ENCODE peak calls at places on chromosomes 5 and 9, in seven cellular contexts. U, I, Z, W, X, O and F are unnamed samples. For H3K4me1 and H3K9me3, the result is how much of the 10 kb centered on the place peaks cover.

GRCh38 chr5:137627293-137627692 is 108.6 kb downstream of the KLHL3 start:
- DNase-seq in U (no peak), I (no peak), Z (no peak), W (no peak), X (no peak), O (no peak), F (no peak)

GRCh38 chr9:129697111-129697955 is 31.9 kb downstream of the PRRX2 start:
- DNase-seq in U (peak), I (peak), Z (peak), W (peak), X (peak), O (peak), F (peak)

GRCh38 chr5:531101-531748 is 7.0 kb upstream of the SLC9A3 start:
- DNase-seq in U (no peak), I (no peak), Z (peak), W (no peak), X (peak), O (no peak), F (no peak)

GRCh38 chr5:11468334-11469039 is 435.8 kb downstream of the CTNND2 start:
- DNase-seq in U (no peak), I (peak), Z (no peak), W (peak), X (no peak), O (no peak), F (no peak)

GRCh38 chr5:28725001-28725400 is 1686.6 kb upstream of the CDH9 start:
- DNase-seq in U (no peak), I (no peak), Z (no peak), W (no peak), X (no peak), O (no peak), F (no peak)

GRCh38 chr5:45695680-45696093 is 493 bp downstream of the HCN1 start:
- DNase-seq in U (no peak), I (no peak), Z (no peak), W (no peak), X (peak), O (no peak), F (no peak)

GRCh38 chr9:107706706-107707105 is 217.1 kb upstream of the KLF4 start:
- DNase-seq in U (no peak), I (no peak), Z (no peak), W (no peak), X (no peak), O (no peak), F (no peak)

GRCh38 chr9:86201474-86202337 is 57.8 kb downstream of the C9orf153 start:
- DNase-seq in U (no peak), I (no peak), Z (no peak), W (no peak), X (no peak), O (no peak), F (no peak)

GRCh38 chr9:79134654-79135053 is 437.1 kb upstream of the TLE4 start:
- DNase-seq in U (no peak), I (peak), Z (no peak), W (peak), X (no peak), O (no peak), F (no peak)

GRCh38 chr5:79666758-79667157 is 22.9 kb upstream of the CMYA5 start:
- DNase-seq in U (no peak), I (no peak), Z (no peak), W (no peak), X (no peak), O (no peak), F (no peak)

GRCh38 chr9:34158362-34158869 is 20.4 kb upstream of the UBAP1 start:
- DNase-seq in U (no peak), I (peak), Z (no peak), W (peak), X (no peak), O (no peak), F (no peak)

GRCh38 chr9:134356496-134357470 is 30.5 kb downstream of the RXRA start:
- DNase-seq in U (no peak), I (peak), Z (no peak), W (no peak), X (no peak), O (no peak), F (no peak)

GRCh38 chr5:1638658-1639400 is 115.1 kb upstream of the LPCAT1 start:
- DNase-seq in U (no peak), I (no peak), Z (no peak), W (no peak), X (no peak), O (no peak), F (no peak)

GRCh38 chr5:75472973-75473372 is 38.5 kb downstream of the CERT1 start:
- DNase-seq in U (no peak), I (no peak), Z (no peak), W (no peak), X (no peak), O (no peak), F (no peak)

GRCh38 chr5:73865315-73865714 is 239.3 kb downstream of the ARHGEF28 start:
- DNase-seq in U (no peak), I (no peak), Z (no peak), W (no peak), X (no peak), O (no peak), F (no peak)

GRCh38 chr5:129904667-129905466 is 602 bp downstream of the CHSY3 start:
- DNase-seq in U (peak), I (peak), Z (peak), W (no peak), X (peak), O (no peak), F (no peak)

GRCh38 chr5:91787718-91788117 is 404.6 kb upstream of the ARRDC3 start:
- DNase-seq in U (no peak), I (peak), Z (no peak), W (peak), X (no peak), O (no peak), F (no peak)

GRCh38 chr5:110032386-110032785 is 342.7 kb downstream of the MAN2A1 start:
- DNase-seq in U (no peak), I (no peak), Z (no peak), W (no peak), X (no peak), O (no peak), F (no peak)

GRCh38 chr9:136700959-136701664 is 11.3 kb upstream of the DIPK1B start:
- DNase-seq in U (no peak), I (no peak), Z (no peak), W (no peak), X (no peak), O (no peak), F (no peak)

GRCh38 chr9:108180511-108180910 is 675.3 kb downstream of the ACTL7B start:
- DNase-seq in U (no peak), I (no peak), Z (no peak), W (no peak), X (no peak), O (peak), F (no peak)

GRCh38 chr5:39194466-39195136 is 24.8 kb downstream of the FYB1 start:
- DNase-seq in U (no peak), I (peak), Z (no peak), W (peak), X (no peak), O (no peak), F (no peak)

GRCh38 chr5:126846756-126847155 is 69.8 kb downstream of the LMNB1 start:
- DNase-seq in U (no peak), I (no peak), Z (no peak), W (no peak), X (no peak), O (no peak), F (no peak)

GRCh38 chr9:107638922-107639321 is 149.4 kb upstream of the KLF4 start:
- DNase-seq in U (peak), I (peak), Z (peak), W (peak), X (peak), O (peak), F (peak)

GRCh38 chr5:124572973-124573372 is 173.5 kb downstream of the ZNF608 start:
- DNase-seq in U (no peak), I (no peak), Z (no peak), W (no peak), X (no peak), O (no peak), F (no peak)

GRCh38 chr5:115530426-115530825 is 14.1 kb downstream of the FEM1C start:
- DNase-seq in U (no peak), I (no peak), Z (no peak), W (no peak), X (no peak), O (no peak), F (no peak)

GRCh38 chr5:57695179-57695578 is 212.6 kb upstream of the ACTBL2 start:
- DNase-seq in U (no peak), I (no peak), Z (no peak), W (no peak), X (no peak), O (no peak), F (no peak)

DNA sequence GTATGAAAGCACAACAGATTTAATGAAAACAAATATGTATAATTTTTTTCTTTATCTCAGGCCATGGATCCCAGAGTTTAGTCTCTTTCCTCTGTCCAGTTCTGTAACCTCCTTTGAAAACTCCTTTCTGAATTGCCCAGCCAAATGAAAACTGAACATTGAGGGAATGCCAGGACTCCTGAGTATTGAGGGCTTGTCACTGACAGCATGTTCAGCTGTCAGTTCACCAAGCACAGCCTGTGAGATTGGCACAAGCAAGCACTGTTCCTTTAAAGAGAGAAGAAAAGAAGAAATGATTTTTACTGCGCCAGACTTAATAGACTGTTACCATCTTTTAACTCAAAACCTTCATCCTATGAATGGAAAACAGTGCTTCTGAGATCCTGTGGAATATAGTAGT is 27.3 kb downstream of the TTC1 start:
- DNase-seq in U (peak), I (no peak), Z (no peak), W (no peak), X (no peak), O (no peak), F (no peak)
- H3K4me1 ChIP-seq in U (under half), I (under half), Z (under half), W (under half), X (under half), O (under half), F (under half)

DNA sequence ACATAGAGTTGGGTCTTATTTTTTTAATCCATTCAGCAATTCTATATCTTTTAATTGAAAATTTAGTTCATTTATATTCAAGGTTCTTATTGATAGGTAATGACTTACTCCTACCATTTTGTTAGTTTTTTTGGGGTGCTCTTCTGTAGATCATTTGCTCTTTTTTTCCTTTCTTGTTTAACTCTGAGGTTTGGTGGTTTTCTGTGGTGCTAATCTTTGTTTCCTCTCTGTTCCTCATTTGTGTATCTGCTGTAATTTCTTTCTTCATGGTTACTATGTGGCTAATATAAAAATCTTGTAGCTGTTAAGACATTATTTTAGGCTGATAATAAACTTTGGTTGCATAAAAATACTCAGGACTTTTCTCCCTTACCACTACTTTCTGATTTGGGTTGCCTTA is 181.6 kb upstream of the DMRTA1 start:
- DNase-seq in U (no peak), I (no peak), Z (no peak), W (no peak), X (no peak), O (no peak), F (no peak)
- H3K9me3 ChIP-seq in U (under half), I (under half), Z (under half), W (under half), X (under half), O (under half), F (under half)

DNA sequence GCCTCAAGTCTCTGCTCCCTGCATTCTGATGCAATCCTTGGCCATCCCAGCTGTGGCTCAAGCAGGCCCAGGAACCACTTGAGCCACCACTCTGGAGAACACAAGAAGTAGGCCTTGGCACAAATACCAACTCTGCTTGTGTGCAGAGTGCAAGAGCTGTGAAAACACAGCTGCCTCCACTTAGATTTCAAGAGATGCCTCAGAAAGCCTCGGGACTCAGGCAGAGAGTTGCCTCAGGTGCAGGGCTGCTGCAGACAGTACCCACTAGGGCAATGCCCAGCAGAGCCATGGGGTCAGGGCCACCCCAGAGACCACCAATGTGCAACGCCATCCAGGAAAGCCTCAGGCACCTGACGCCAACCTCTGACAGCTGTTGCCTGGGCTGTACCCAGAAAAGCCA is 82.4 kb downstream of the FREM1 start:
- DNase-seq in U (no peak), I (no peak), Z (no peak), W (no peak), X (no peak), O (no peak), F (no peak)
- H3K4me3 ChIP-seq in U (no peak), I (no peak), Z (no peak), W (no peak), X (no peak), O (no peak), F (no peak)

GRCh38 chr5:132461671-132462070 is 28.9 kb downstream of the IRF1 start:
- DNase-seq in U (no peak), I (no peak), Z (no peak), W (no peak), X (no peak), O (no peak), F (no peak)
- H3K4me1 ChIP-seq in U (under half), I (half or more), Z (under half), W (under half), X (under half), O (under half), F (half or more)

DNA sequence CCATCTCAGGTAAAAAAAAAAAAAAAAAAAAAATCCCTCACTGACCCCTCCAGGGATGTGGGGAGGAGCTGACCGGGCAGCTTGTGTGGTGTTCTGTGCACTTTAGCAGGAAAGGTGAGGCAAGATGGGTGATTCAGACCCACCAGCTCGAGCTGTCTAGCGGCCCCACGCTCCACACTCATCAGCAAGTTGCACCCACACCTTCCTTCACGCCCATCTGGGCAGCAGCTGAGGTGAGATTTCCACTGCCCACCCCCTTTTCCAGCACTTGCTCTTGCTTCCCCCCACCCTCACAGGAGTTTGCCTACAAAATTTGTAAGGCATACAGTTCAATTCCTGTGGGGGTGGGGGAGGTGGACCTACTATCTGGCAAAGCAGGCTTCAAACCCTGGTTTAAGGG is 58.7 kb upstream of the ZNF354B start:
- DNase-seq in U (no peak), I (no peak), Z (no peak), W (no peak), X (no peak), O (no peak), F (no peak)
- H3K9me3 ChIP-seq in U (under half), I (under half), Z (under half), W (under half), X (under half), O (under half), F (under half)

DNA sequence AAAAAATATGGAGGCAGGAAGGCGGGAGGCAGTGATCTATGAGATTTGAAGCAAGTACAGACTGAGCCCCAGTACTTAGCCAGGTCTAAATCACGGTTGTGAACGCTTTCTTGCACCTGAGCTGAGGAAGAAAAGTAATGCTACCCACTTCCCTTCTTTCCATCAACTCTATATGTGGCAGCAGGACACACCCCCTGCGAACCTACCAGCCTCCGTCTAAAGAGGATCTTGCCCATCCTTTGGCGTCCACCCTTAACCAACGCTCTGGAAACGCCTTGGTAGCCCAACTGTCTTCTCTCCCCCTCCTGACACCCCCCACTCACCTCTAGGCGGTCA is 545 bp downstream of the HMGCS1 start:
- DNase-seq in U (peak), I (no peak), Z (no peak), W (no peak), X (no peak), O (no peak), F (no peak)
- H3K4me3 ChIP-seq in U (peak), I (peak), Z (peak), W (peak), X (peak), O (peak), F (peak)

DNA sequence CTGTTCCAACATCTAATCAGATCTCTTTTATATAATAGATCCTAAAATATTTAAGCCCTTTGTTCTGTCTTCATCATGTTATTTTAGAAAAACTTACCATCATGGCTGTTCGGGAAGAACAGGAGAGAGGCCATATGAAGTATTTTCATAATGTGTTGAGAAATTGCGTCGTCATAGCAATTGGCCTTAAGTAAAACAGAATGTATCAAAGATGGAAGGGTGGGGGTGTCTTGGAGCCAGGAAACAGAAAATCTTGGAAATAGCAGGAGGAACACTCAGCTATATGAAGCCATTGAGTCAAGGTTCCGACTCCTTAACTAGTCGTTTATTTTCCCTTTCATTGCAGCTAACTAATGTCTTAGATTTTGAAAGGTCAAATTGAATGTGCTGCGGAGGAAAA is 1.3 kb downstream of the SPTAN1 start:
- DNase-seq in U (no peak), I (peak), Z (no peak), W (peak), X (no peak), O (no peak), F (no peak)
- H3K4me1 ChIP-seq in U (under half), I (under half), Z (under half), W (half or more), X (under half), O (half or more), F (half or more)

DNA sequence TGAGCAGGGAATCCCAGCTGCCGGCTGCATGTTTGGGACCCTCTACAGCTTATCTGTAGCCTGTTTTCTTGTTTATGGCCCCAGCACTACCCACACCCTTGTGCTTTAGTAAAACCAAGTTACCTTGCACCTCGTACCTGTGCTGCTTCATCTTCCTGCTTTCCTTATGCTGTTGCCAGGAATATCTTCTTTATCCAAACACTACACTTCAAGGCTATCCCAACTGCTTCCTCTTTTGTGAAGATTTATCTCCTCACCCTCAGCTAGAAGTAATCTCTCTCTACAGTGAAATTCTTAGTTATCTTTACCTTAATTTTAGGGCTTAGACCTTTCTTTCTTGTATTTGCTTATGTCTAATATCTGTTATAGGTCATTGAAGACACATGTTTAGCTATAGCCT is 171.1 kb downstream of the KDM4C start:
- DNase-seq in U (no peak), I (no peak), Z (no peak), W (no peak), X (no peak), O (no peak), F (no peak)
- H3K9me3 ChIP-seq in U (under half), I (under half), Z (under half), W (under half), X (under half), O (under half), F (under half)